ENCODE peak calls at places on chromosomes 13 and 19, in seven cellular contexts. B is AG10803, X is OCI-LY7, S is uterus, Q is prostate gland, D is omental fat pad, N is A549. R is an unnamed sample.

GRCh38 chr13:77733674-77734073 is 36.2 kb downstream of the SLAIN1 start:
- DNase-seq in X (no peak), Q (no peak), B (no peak), S (no peak), N (no peak), D (no peak), R (no peak)

GRCh38 chr13:47146991-47147783 is 250.3 kb upstream of the HTR2A start:
- DNase-seq in S (no peak), B (no peak), D (no peak), Q (no peak), X (no peak), N (no peak), R (no peak)

GRCh38 chr13:19860884-19861655 is 2.4 kb downstream of the ZMYM5 start:
- DNase-seq in Q (no peak), S (no peak), N (no peak), D (no peak), B (peak; percentile 66), X (peak; percentile 29), R (no peak)

GRCh38 chr13:41065098-41065497 is 3.8 kb downstream of the WBP4 start:
- DNase-seq in Q (no peak), D (no peak), N (no peak), B (peak; percentile 81), X (no peak), S (no peak), R (no peak)

GRCh38 chr13:95420501-95420900 is 119.2 kb upstream of the ABCC4 start:
- DNase-seq in Q (no peak), B (no peak), S (no peak), D (no peak), N (no peak), X (no peak), R (no peak)

GRCh38 chr19:48868196-48868886 is at the start of gene PLEKHA4:
- DNase-seq in N (no peak), S (peak; percentile 89), X (no peak), D (no peak), B (peak; percentile 51), Q (no peak), R (no peak)

GRCh38 chr19:33616857-33617256 is 4.9 kb upstream of the CHST8 start:
- DNase-seq in D (no peak), S (no peak), Q (no peak), B (no peak), N (no peak), X (no peak), R (no peak)

GRCh38 chr19:46209051-46209450 is 20.5 kb upstream of the IGFL1 start:
- DNase-seq in X (no peak), N (no peak), B (no peak), Q (no peak), D (no peak), S (no peak), R (no peak)

GRCh38 chr19:48568345-48568886 is 16.4 kb downstream of the SULT2B1 start:
- DNase-seq in N (peak; percentile 91), Q (peak; percentile 96), X (no peak), B (peak; percentile 92), D (peak; percentile 44), S (peak; percentile 80), R (peak; percentile 80)

GRCh38 chr13:30400376-30400775 is 21.9 kb upstream of the UBE2L5 start:
- DNase-seq in B (no peak), S (no peak), X (no peak), Q (no peak), D (no peak), N (no peak), R (no peak)

GRCh38 chr19:13459351-13459750 is 46.9 kb downstream of the CACNA1A start:
- DNase-seq in N (no peak), X (no peak), S (no peak), B (no peak), Q (no peak), D (no peak), R (no peak)

GRCh38 chr19:16736709-16737108 is 17.1 kb downstream of the NWD1 start:
- DNase-seq in B (no peak), S (no peak), D (no peak), Q (no peak), N (no peak), X (peak; percentile 53), R (no peak)

GRCh38 chr13:109816112-109816978 is 30.0 kb upstream of the IRS2 start:
- DNase-seq in S (no peak), B (peak; percentile 65), N (no peak), Q (no peak), X (no peak), D (no peak), R (no peak)

GRCh38 chr19:46471116-46471733 is at the start of gene PNMA8A:
- DNase-seq in D (no peak), X (no peak), S (peak; percentile 91), N (peak; percentile 65), Q (no peak), B (peak; percentile 60), R (peak; percentile 61)

GRCh38 chr13:40596484-40596883 is 70.0 kb downstream of the FOXO1 start:
- DNase-seq in B (no peak), Q (no peak), S (no peak), X (peak; percentile 48), D (no peak), N (no peak), R (no peak)

GRCh38 chr13:113219311-113219940 is 10.0 kb downstream of the CUL4A start:
- DNase-seq in D (no peak), B (no peak), X (no peak), Q (no peak), S (no peak), N (no peak), R (no peak)

GRCh38 chr19:55098716-55099556 is 18.5 kb downstream of the PPP1R12C start:
- DNase-seq in X (no peak), D (no peak), Q (no peak), B (no peak), N (no peak), S (no peak), R (no peak)

GRCh38 chr19:52453324-52454094 is at the start of gene ZNF578:
- DNase-seq in Q (peak; percentile 23), S (peak; percentile 72), B (peak; percentile 84), N (no peak), D (peak; percentile 35), X (no peak), R (peak; percentile 33)

GRCh38 chr19:38849746-38850230 is at the start of gene HNRNPL:
- DNase-seq in N (no peak), S (peak; percentile 99), D (peak; percentile 94), X (no peak), Q (no peak), B (no peak), R (no peak)

GRCh38 chr19:12982648-12983047 is 12.6 kb upstream of the NFIX start:
- DNase-seq in B (no peak), Q (no peak), S (no peak), D (no peak), N (no peak), X (no peak), R (no peak)

GRCh38 chr19:8487137-8487851 is 15.1 kb downstream of the PRAM1 start:
- DNase-seq in N (no peak), B (no peak), S (no peak), D (no peak), Q (no peak), X (no peak), R (no peak)

GRCh38 chr19:35721374-35721773 is 3.6 kb downstream of the KMT2B start:
- DNase-seq in S (no peak), B (no peak), D (no peak), N (no peak), Q (no peak), X (no peak), R (no peak)

GRCh38 chr13:59680429-59681024 is 483.2 kb downstream of the DIAPH3 start:
- DNase-seq in Q (no peak), D (no peak), B (peak; percentile 31), X (peak; percentile 39), N (no peak), S (no peak), R (no peak)
- TF ChIP-seq CTCF in Q (peak; percentile 28), D (no peak), B (peak; percentile 77), X (peak; percentile 87), N (peak; percentile 54), S (no peak), R (peak; percentile 43)

GRCh38 chr19:18590273-18591272 is 2.0 kb downstream of the REX1BD start:
- DNase-seq in D (no peak), B (peak; percentile 18), N (peak; percentile 59), Q (no peak), S (no peak), X (no peak), R (no peak)
- TF ChIP-seq CTCF in D (no peak), B (peak; percentile 19), N (peak; percentile 44), Q (no peak), S (no peak), X (peak; percentile 61), R (no peak)

GRCh38 chr13:46150134-46150693 is 31.8 kb downstream of the LCP1 start:
- DNase-seq in S (no peak), X (no peak), N (no peak), D (no peak), B (no peak), Q (no peak), R (no peak)

GRCh38 chr13:46143239-46143701 is 38.4 kb upstream of the CPB2 start:
- DNase-seq in D (no peak), S (no peak), B (no peak), X (no peak), N (no peak), Q (peak; percentile 55), R (no peak)

GRCh38 chr13:46149272-46150133 is 32.5 kb downstream of the LCP1 start:
- DNase-seq in D (no peak), B (peak; percentile 6), Q (peak; percentile 68), S (no peak), N (no peak), X (no peak), R (no peak)

GRCh38 chr13:46145950-46146349 is 36.0 kb downstream of the LCP1 start:
- DNase-seq in Q (no peak), S (no peak), X (no peak), D (no peak), N (no peak), B (no peak), R (no peak)

GRCh38 chr13:46146898-46147297 is 35.1 kb downstream of the LCP1 start:
- DNase-seq in Q (no peak), B (peak; percentile 26), S (no peak), D (no peak), N (no peak), X (no peak), R (no peak)
- TF ChIP-seq CTCF in Q (no peak), B (peak; percentile 51), S (no peak), D (no peak), N (peak; percentile 27), X (no peak), R (no peak)

DNA sequence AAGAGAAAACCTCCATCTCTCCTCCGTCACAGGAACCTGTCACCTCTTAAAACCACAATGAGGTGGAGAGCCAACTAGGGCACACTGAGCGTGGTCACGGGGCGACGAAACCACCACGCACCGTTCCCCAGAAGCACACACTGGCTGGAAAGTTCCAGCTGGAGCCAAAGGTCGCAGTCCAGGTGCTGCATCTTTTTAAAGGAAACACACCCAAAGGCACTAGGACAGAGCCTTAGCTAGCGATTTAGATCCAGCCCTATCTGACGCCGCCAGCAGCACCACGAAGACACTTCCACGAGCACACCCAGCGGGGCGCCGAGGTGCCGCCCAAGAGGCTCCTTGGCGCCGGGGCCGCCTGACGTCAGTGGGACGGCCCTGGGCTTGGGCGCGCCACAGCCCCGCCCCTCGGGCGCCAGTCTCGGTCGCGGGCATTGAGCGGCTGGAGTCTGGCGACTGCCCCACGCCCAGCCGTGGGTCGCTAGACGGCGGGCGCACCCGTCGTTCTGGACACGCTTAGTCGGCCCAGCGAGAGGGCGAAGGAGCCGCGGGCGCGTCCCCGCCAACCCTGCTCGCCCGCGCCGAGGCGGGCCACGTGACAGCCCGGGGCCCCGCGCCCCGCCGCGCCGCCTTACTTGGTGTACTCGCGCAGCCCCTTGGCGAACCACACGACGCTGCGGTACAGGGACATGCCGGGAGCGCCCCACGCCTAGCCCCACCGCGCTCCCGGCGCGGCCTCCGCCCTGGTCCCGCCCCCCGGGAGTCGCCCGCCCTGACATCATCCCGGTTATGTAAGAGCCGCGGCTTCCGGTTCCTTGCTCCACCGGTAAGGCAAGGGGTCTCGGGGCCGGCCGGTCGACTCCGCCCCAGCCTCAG is at the start of gene DHRS12:
- DNase-seq in B (peak; percentile 80), N (peak; percentile 77), S (peak; percentile 93), X (peak; percentile 92), D (peak; percentile 71), Q (peak; percentile 92), R (peak; percentile 64)
- TF ChIP-seq CTCF in B (no peak), N (no peak), S (peak; percentile 7), X (peak; percentile 41), D (no peak), Q (peak; percentile 21), R (no peak)